ENCODE peak calls at places on chromosomes 1 and 21, in four cellular contexts. One of them, this sample, is unnamed.

GRCh38 chr1:199087081-199087614 is 448.3 kb downstream of the PTPRC start:
- DNase-seq in body of pancreas: no peak
- DNase-seq in neural crest cell: no peak
- DNase-seq in uterus: no peak
- DNase-seq in this sample: no peak

GRCh38 chr1:216222302-216222701 is 200.9 kb downstream of the USH2A start:
- DNase-seq in body of pancreas: no peak
- DNase-seq in neural crest cell: no peak
- DNase-seq in uterus: no peak
- DNase-seq in this sample: no peak

GRCh38 chr1:161738627-161739287 is 10.8 kb upstream of the DUSP12 start:
- DNase-seq in body of pancreas: peak
- DNase-seq in neural crest cell: no peak
- DNase-seq in uterus: no peak
- DNase-seq in this sample: peak

GRCh38 chr1:15730936-15731335 is 5.1 kb upstream of the SLC25A34 start:
- DNase-seq in body of pancreas: no peak
- DNase-seq in neural crest cell: no peak
- DNase-seq in uterus: no peak
- DNase-seq in this sample: no peak

GRCh38 chr1:160945079-160945478 is 9.5 kb downstream of the ITLN2 start:
- DNase-seq in body of pancreas: no peak
- DNase-seq in neural crest cell: no peak
- DNase-seq in uterus: no peak
- DNase-seq in this sample: no peak

GRCh38 chr1:78277253-78277652 is 213.5 kb upstream of the PTGFR start:
- DNase-seq in body of pancreas: no peak
- DNase-seq in neural crest cell: no peak
- DNase-seq in uterus: no peak
- DNase-seq in this sample: no peak

GRCh38 chr1:161506336-161507223 is 1.3 kb downstream of the FCGR2A start:
- DNase-seq in body of pancreas: peak
- DNase-seq in neural crest cell: no peak
- DNase-seq in uterus: no peak
- DNase-seq in this sample: no peak

GRCh38 chr1:88920845-88921244 is 29.5 kb upstream of the GTF2B start:
- DNase-seq in body of pancreas: no peak
- DNase-seq in neural crest cell: no peak
- DNase-seq in uterus: no peak
- DNase-seq in this sample: no peak

GRCh38 chr1:178551307-178551706 is 38.4 kb downstream of the TEX35 start:
- DNase-seq in body of pancreas: no peak
- DNase-seq in neural crest cell: no peak
- DNase-seq in uterus: no peak
- DNase-seq in this sample: no peak

GRCh38 chr1:25616932-25617625 is 488 bp downstream of the MAN1C1 start:
- DNase-seq in body of pancreas: no peak
- DNase-seq in neural crest cell: no peak
- DNase-seq in uterus: no peak
- DNase-seq in this sample: peak

GRCh38 chr21:31442339-31442738 is 98.3 kb upstream of the TIAM1 start:
- DNase-seq in body of pancreas: no peak
- DNase-seq in neural crest cell: no peak
- DNase-seq in uterus: no peak
- DNase-seq in this sample: no peak

GRCh38 chr21:42513985-42514882 is 582 bp downstream of the SLC37A1 start:
- DNase-seq in body of pancreas: peak
- DNase-seq in neural crest cell: peak
- DNase-seq in uterus: no peak
- DNase-seq in this sample: peak

GRCh38 chr1:59666106-59666505 is 148.6 kb upstream of the HOOK1 start:
- DNase-seq in body of pancreas: no peak
- DNase-seq in neural crest cell: no peak
- DNase-seq in uterus: no peak
- DNase-seq in this sample: no peak

GRCh38 chr1:53265581-53265980 is 27.3 kb upstream of the MAGOH start:
- DNase-seq in body of pancreas: no peak
- DNase-seq in neural crest cell: no peak
- DNase-seq in uterus: no peak
- DNase-seq in this sample: no peak

GRCh38 chr1:3651939-3652537 is at the start of gene TP73:
- DNase-seq in body of pancreas: no peak
- DNase-seq in neural crest cell: peak
- DNase-seq in uterus: no peak
- DNase-seq in this sample: no peak

GRCh38 chr1:196450143-196450911 is 157.9 kb downstream of the KCNT2 start:
- DNase-seq in body of pancreas: no peak
- DNase-seq in neural crest cell: no peak
- DNase-seq in uterus: no peak
- DNase-seq in this sample: no peak

GRCh38 chr1:24244519-24245268 is 57.6 kb upstream of the IFNLR1 start:
- DNase-seq in body of pancreas: no peak
- DNase-seq in neural crest cell: no peak
- DNase-seq in uterus: no peak
- DNase-seq in this sample: no peak

DNA sequence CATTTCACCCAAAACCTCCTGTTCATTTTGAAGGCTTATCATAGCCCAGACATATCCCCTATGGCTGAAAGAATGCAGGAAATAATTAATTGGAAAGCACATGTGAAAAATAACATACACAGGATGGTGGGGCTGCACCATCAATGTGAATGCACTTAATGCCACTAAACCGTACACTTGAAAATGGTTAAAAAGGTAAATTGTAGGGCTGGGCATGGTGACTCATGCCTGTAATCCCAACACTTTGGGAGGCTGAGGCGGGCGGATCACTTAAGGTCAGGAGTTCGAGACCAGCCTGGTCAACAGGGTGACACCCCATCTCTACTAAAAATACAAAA is 98.7 kb upstream of the BACE2 start:
- DNase-seq in body of pancreas: no peak
- DNase-seq in neural crest cell: no peak
- DNase-seq in uterus: no peak
- DNase-seq in this sample: no peak
- TF ChIP-seq CTCF in body of pancreas: no peak
- TF ChIP-seq CTCF in neural crest cell: no peak
- TF ChIP-seq CTCF in uterus: no peak
- TF ChIP-seq CTCF in this sample: no peak

GRCh38 chr1:168428063-168428731 is 115.6 kb downstream of the XCL2 start:
- DNase-seq in body of pancreas: peak
- DNase-seq in neural crest cell: no peak
- DNase-seq in uterus: peak
- DNase-seq in this sample: no peak

GRCh38 chr1:168437821-168438220 is 106.0 kb downstream of the XCL2 start:
- DNase-seq in body of pancreas: no peak
- DNase-seq in neural crest cell: no peak
- DNase-seq in uterus: no peak
- DNase-seq in this sample: no peak

GRCh38 chr1:168430348-168430747 is 113.4 kb downstream of the XCL2 start:
- DNase-seq in body of pancreas: no peak
- DNase-seq in neural crest cell: no peak
- DNase-seq in uterus: no peak
- DNase-seq in this sample: no peak

GRCh38 chr1:168435439-168435838 is 108.4 kb downstream of the XCL2 start:
- DNase-seq in body of pancreas: no peak
- DNase-seq in neural crest cell: no peak
- DNase-seq in uterus: no peak
- DNase-seq in this sample: no peak

DNA sequence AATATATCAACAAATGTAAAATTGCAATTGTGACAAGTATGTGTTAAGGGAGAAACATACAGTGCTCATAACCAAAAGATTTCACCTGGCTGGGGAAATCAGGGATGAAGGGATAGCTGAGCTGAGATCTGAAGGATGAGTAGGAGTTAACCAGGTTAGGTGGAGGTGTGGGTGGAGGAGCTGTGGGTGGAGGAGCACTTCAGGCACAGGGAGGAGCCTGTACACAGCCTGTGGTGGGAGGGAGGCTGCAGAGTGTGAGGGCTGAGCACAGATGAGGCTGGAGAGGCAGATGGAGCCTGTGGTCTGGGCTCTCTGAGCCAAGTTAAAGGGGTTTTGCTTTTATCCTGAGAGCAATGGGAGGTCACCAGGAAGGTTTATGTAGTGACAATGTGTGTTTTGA is 111.9 kb downstream of the XCL2 start:
- DNase-seq in body of pancreas: no peak
- DNase-seq in neural crest cell: no peak
- DNase-seq in uterus: no peak
- DNase-seq in this sample: no peak
- TF ChIP-seq CTCF in body of pancreas: no peak
- TF ChIP-seq CTCF in neural crest cell: no peak
- TF ChIP-seq CTCF in uterus: no peak
- TF ChIP-seq CTCF in this sample: no peak

GRCh38 chr1:6140413-6140812 is 39.7 kb downstream of the CHD5 start:
- DNase-seq in body of pancreas: no peak
- DNase-seq in neural crest cell: no peak
- DNase-seq in uterus: no peak
- DNase-seq in this sample: no peak

GRCh38 chr1:6142734-6143133 is 37.4 kb downstream of the CHD5 start:
- DNase-seq in body of pancreas: no peak
- DNase-seq in neural crest cell: no peak
- DNase-seq in uterus: no peak
- DNase-seq in this sample: no peak

GRCh38 chr1:6142036-6142621 is 38.0 kb downstream of the CHD5 start:
- DNase-seq in body of pancreas: no peak
- DNase-seq in neural crest cell: no peak
- DNase-seq in uterus: no peak
- DNase-seq in this sample: no peak

GRCh38 chr1:6143392-6143791 is 36.7 kb downstream of the CHD5 start:
- DNase-seq in body of pancreas: no peak
- DNase-seq in neural crest cell: no peak
- DNase-seq in uterus: no peak
- DNase-seq in this sample: no peak

GRCh38 chr1:6141601-6142000 is 38.5 kb downstream of the CHD5 start:
- DNase-seq in body of pancreas: no peak
- DNase-seq in neural crest cell: no peak
- DNase-seq in uterus: no peak
- DNase-seq in this sample: no peak
- TF ChIP-seq CTCF in body of pancreas: no peak
- TF ChIP-seq CTCF in neural crest cell: peak
- TF ChIP-seq CTCF in uterus: no peak
- TF ChIP-seq CTCF in this sample: no peak

DNA sequence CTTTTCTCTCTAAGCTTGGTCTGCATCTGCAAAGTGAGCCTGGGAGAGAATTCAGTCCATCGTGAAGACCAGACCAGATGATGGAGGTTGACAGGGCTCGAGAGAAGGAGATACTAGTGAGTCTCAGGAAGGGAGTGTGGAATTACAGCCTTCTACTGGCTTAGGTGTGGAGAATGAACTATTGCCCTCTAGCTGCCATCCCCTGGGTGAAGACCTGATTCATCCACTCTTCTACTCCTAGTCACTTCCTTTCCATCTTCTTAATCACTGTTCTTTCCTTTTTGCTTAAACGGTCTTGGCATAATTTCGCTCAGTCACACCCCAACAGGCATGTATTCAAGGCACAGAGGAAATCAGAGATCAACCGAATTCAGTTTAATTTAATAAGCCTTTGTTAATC is 34.0 kb upstream of the HSD17B7 start:
- DNase-seq in body of pancreas: no peak
- DNase-seq in neural crest cell: no peak
- DNase-seq in uterus: no peak
- DNase-seq in this sample: no peak
- TF ChIP-seq CTCF in body of pancreas: no peak
- TF ChIP-seq CTCF in neural crest cell: no peak
- TF ChIP-seq CTCF in uterus: no peak
- TF ChIP-seq CTCF in this sample: no peak

This sample was measured in activated B cell treated with CpG ODN at 0.5 μM for 24 hours.